ENCODE peak calls at places on chromosomes 2 and 18, in seven cellular contexts. C is glutamatergic neuron; S is M059J; G is hypothalamus; Q is tibial artery; R is stimulated activated CD4-positive, alpha-beta T cell treated with anti-CD3 and anti-CD28 coated beads, Interleukin-2, amount 100 ng/mL, for 24 hours; P is CD4-positive, alpha-beta memory T cell. E is an unnamed sample.

GRCh38 chr2:11749646-11750349 is 3.4 kb downstream of the LPIN1 start:
- DNase-seq in C (peak; percentile 40), S (peak; percentile 31), G (no peak), Q (no peak), R (no peak), P (peak; percentile 19), E (no peak)

GRCh38 chr2:43879261-43879660 is 40.5 kb downstream of the ABCG8 start:
- DNase-seq in C (no peak), S (no peak), G (no peak), Q (no peak), R (no peak), P (no peak), E (no peak)

GRCh38 chr2:233040174-233040530 is 7.7 kb downstream of the NEU2 start:
- DNase-seq in C (no peak), S (no peak), G (no peak), Q (no peak), R (no peak), P (no peak), E (no peak)

GRCh38 chr18:35851286-35851967 is 121.1 kb upstream of the RMP24 start:
- DNase-seq in C (no peak), S (no peak), G (no peak), Q (no peak), R (no peak), P (no peak), E (no peak)

GRCh38 chr18:9885170-9886004 is at the start of gene TXNDC2:
- DNase-seq in C (no peak), S (no peak), G (no peak), Q (no peak), R (no peak), P (no peak), E (no peak)

GRCh38 chr2:195813401-195813800 is 156.4 kb downstream of the SLC39A10 start:
- DNase-seq in C (no peak), S (no peak), G (no peak), Q (no peak), R (no peak), P (no peak), E (no peak)

GRCh38 chr2:23375448-23375847 is 9.5 kb upstream of the KLHL29 start:
- DNase-seq in C (no peak), S (peak; percentile 61), G (no peak), Q (no peak), R (no peak), P (no peak), E (no peak)

GRCh38 chr2:137910641-137911040 is 53.6 kb upstream of the HNMT start:
- DNase-seq in C (no peak), S (peak; percentile 23), G (no peak), Q (no peak), R (no peak), P (no peak), E (no peak)

GRCh38 chr2:235268535-235268934 is 225.3 kb upstream of the AGAP1 start:
- DNase-seq in C (no peak), S (peak; percentile 37), G (no peak), Q (no peak), R (no peak), P (no peak), E (peak; percentile 54)

GRCh38 chr2:53210538-53210937 is 557.1 kb upstream of the CHAC2 start:
- DNase-seq in C (no peak), S (peak; percentile 1), G (no peak), Q (no peak), R (no peak), P (no peak), E (no peak)

GRCh38 chr18:11741505-11742145 is 52.6 kb downstream of the GNAL start:
- DNase-seq in C (no peak), S (peak; percentile 14), G (no peak), Q (no peak), R (no peak), P (no peak), E (no peak)

GRCh38 chr2:40348665-40349064 is 103.2 kb downstream of the SLC8A1 start:
- DNase-seq in C (no peak), S (peak; percentile 74), G (no peak), Q (no peak), R (no peak), P (no peak), E (peak; percentile 37)

GRCh38 chr2:16226942-16227664 is 286.8 kb downstream of the MYCN start:
- DNase-seq in C (no peak), S (no peak), G (peak; percentile 33), Q (no peak), R (no peak), P (no peak), E (no peak)

GRCh38 chr18:34817636-34818035 is 107.5 kb downstream of the DTNA start:
- DNase-seq in C (no peak), S (no peak), G (no peak), Q (no peak), R (no peak), P (no peak), E (no peak)

GRCh38 chr2:152577611-152578010 is 139.7 kb downstream of the PRPF40A start:
- DNase-seq in C (no peak), S (no peak), G (no peak), Q (no peak), R (no peak), P (no peak), E (no peak)

GRCh38 chr2:59301466-59302402 is 1060.6 kb upstream of the FANCL start:
- DNase-seq in C (no peak), S (peak; percentile 56), G (no peak), Q (no peak), R (peak; percentile 1), P (no peak), E (peak; percentile 2)

GRCh38 chr18:7904529-7904928 is 337.4 kb downstream of the PTPRM start:
- DNase-seq in C (no peak), S (peak; percentile 90), G (no peak), Q (no peak), R (no peak), P (no peak), E (peak; percentile 57)

GRCh38 chr2:25158096-25158852 is 10.1 kb downstream of the POMC start:
- DNase-seq in C (no peak), S (no peak), G (no peak), Q (no peak), R (no peak), P (no peak), E (no peak)

GRCh38 chr2:180761224-180761623 is 219.2 kb upstream of the UBE2E3 start:
- DNase-seq in C (no peak), S (peak; percentile 87), G (no peak), Q (no peak), R (no peak), P (no peak), E (no peak)

GRCh38 chr2:28199995-28200394 is 192.7 kb upstream of the FOSL2 start:
- DNase-seq in C (no peak), S (peak; percentile 8), G (no peak), Q (no peak), R (no peak), P (no peak), E (no peak)

GRCh38 chr18:45967007-45967706 is at the start of gene EPG5:
- DNase-seq in C (peak; percentile 95), S (peak; percentile 95), G (peak; percentile 91), Q (peak; percentile 95), R (peak; percentile 92), P (peak; percentile 90), E (peak; percentile 89)

GRCh38 chr2:190791983-190792575 is 88.5 kb upstream of the GLS start:
- DNase-seq in C (no peak), S (peak; percentile 25), G (no peak), Q (no peak), R (no peak), P (no peak), E (no peak)

GRCh38 chr18:76496200-76496890 is 1.3 kb upstream of the ZNF516 start:
- DNase-seq in C (peak; percentile 77), S (no peak), G (no peak), Q (peak; percentile 66), R (peak; percentile 47), P (peak; percentile 25), E (no peak)

GRCh38 chr2:101816598-101816997 is 119.1 kb downstream of the MAP4K4 start:
- DNase-seq in C (no peak), S (no peak), G (no peak), Q (no peak), R (no peak), P (no peak), E (no peak)

GRCh38 chr18:2326999-2327398 is 244.3 kb downstream of the METTL4 start:
- DNase-seq in C (no peak), S (peak; percentile 9), G (no peak), Q (no peak), R (no peak), P (no peak), E (no peak)

GRCh38 chr2:175648577-175649063 is 353.4 kb downstream of the LNPK start:
- DNase-seq in C (no peak), S (no peak), G (no peak), Q (no peak), R (no peak), P (no peak), E (no peak)

GRCh38 chr2:228318218-228318617 is 136.7 kb upstream of the SPHKAP start:
- DNase-seq in C (peak; percentile 59), S (peak; percentile 49), G (no peak), Q (no peak), R (peak; percentile 2), P (no peak), E (peak; percentile 12)

GRCh38 chr18:21820035-21820810 is 79.6 kb downstream of the MIB1 start:
- DNase-seq in C (no peak), S (peak; percentile 33), G (no peak), Q (no peak), R (no peak), P (no peak), E (peak; percentile 15)

GRCh38 chr2:231394201-231395141 is 1.0 kb upstream of the B3GNT7 start:
- DNase-seq in C (no peak), S (no peak), G (no peak), Q (no peak), R (no peak), P (no peak), E (no peak)

GRCh38 chr2:161170917-161171594 is 10.8 kb downstream of the TANK start:
- DNase-seq in C (no peak), S (no peak), G (no peak), Q (no peak), R (no peak), P (no peak), E (no peak)

GRCh38 chr2:240822280-240822847 is 2.3 kb upstream of the KIF1A start:
- DNase-seq in C (no peak), S (no peak), G (no peak), Q (no peak), R (no peak), P (no peak), E (no peak)

GRCh38 chr2:85468704-85469349 is 50.3 kb downstream of the SH2D6 start:
- DNase-seq in C (no peak), S (peak; percentile 59), G (no peak), Q (no peak), R (no peak), P (no peak), E (no peak)

E was measured in hepatic stellate cell.